ENCODE peak calls at places on chromosomes 3 and 15, in nine cellular contexts. G is glutamatergic neuron, W is PC-3, A is upper lobe of left lung, J is AG04450, B is nephron progenitor cell, Q is cardiac fibroblast, P is A549, S is Peyer's patch. D is an unnamed sample.

GRCh38 chr3:186967686-186968085 is 37.4 kb downstream of the ST6GAL1 start:
- DNase-seq in A (no peak), P (no peak), J (no peak), G (no peak), B (no peak), S (peak; percentile 47), Q (no peak), W (no peak), D (no peak)

GRCh38 chr15:98077186-98077585 is 116.7 kb downstream of the ARRDC4 start:
- DNase-seq in A (no peak), W (no peak), B (no peak), S (no peak), P (no peak), G (no peak), Q (peak; percentile 4), J (no peak), D (no peak)

GRCh38 chr3:114241259-114241658 is 3.9 kb upstream of the ZNF80 start:
- DNase-seq in A (no peak), W (no peak), B (no peak), S (no peak), P (no peak), G (no peak), Q (no peak), J (no peak), D (no peak)

GRCh38 chr3:185519021-185519420 is 20.2 kb upstream of the TMEM41A start:
- DNase-seq in B (no peak), G (no peak), W (no peak), Q (no peak), S (no peak), J (no peak), A (no peak), P (no peak), D (no peak)

GRCh38 chr15:81418891-81419290 is 44.9 kb upstream of the TMC3 start:
- DNase-seq in G (no peak), W (no peak), S (no peak), B (no peak), J (no peak), P (no peak), A (no peak), Q (no peak), D (no peak)

GRCh38 chr3:9503283-9503682 is 50.3 kb downstream of the LHFPL4 start:
- DNase-seq in S (peak; percentile 86), A (no peak), W (peak; percentile 86), G (peak; percentile 87), Q (peak; percentile 79), B (peak; percentile 85), J (peak; percentile 20), P (peak; percentile 80), D (peak; percentile 88)

GRCh38 chr3:156964562-156964961 is 138.4 kb downstream of the LEKR1 start:
- DNase-seq in A (no peak), W (no peak), S (no peak), B (no peak), J (no peak), G (no peak), Q (peak; percentile 47), P (no peak), D (no peak)

GRCh38 chr3:44584646-44585501 is at the start of gene ZNF660:
- DNase-seq in A (peak; percentile 88), W (peak; percentile 26), Q (peak; percentile 53), B (peak; percentile 81), G (peak; percentile 90), J (peak; percentile 34), P (no peak), S (peak; percentile 49), D (peak; percentile 91)

GRCh38 chr3:16377847-16378302 is 112.9 kb downstream of the OXNAD1 start:
- DNase-seq in A (peak; percentile 27), J (no peak), W (no peak), P (no peak), B (no peak), Q (no peak), S (no peak), G (no peak), D (no peak)

GRCh38 chr15:33730815-33731214 is 237.5 kb upstream of the CHRM5 start:
- DNase-seq in B (no peak), A (no peak), S (no peak), J (no peak), Q (no peak), P (no peak), W (no peak), G (no peak), D (no peak)

GRCh38 chr15:33735143-33735542 is 233.2 kb upstream of the CHRM5 start:
- DNase-seq in B (no peak), A (no peak), J (no peak), G (no peak), Q (no peak), P (no peak), S (no peak), W (no peak), D (no peak)

GRCh38 chr15:33724321-33725036 is 243.8 kb upstream of the CHRM5 start:
- DNase-seq in S (no peak), Q (no peak), J (no peak), G (no peak), W (no peak), A (no peak), B (no peak), P (no peak), D (no peak)

DNA sequence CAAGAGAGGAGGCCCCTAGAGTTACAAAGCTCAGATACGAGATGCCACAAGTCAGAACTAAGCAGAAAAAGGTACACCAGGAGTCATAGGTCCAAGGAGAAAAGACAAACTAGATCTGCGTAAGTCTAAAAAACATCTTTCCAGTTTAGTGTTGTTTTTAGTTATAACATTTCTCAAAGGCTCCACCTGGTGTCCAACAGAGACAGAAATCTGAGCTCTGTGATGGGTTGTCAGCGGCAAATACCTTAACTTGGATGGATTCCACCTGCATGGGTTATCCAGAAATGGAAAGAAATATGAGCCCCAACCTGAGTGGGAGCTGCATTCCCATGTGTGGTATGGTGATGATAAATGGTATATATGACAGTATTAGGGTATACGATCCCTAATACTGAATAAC is 238.6 kb upstream of the CHRM5 start:
- DNase-seq in Q (peak; percentile 56), J (no peak), B (no peak), S (no peak), G (no peak), W (peak; percentile 79), A (no peak), P (peak; percentile 36), D (no peak)
- TF ChIP-seq CTCF in Q (peak; percentile 31), J (peak; percentile 26), B (no peak), S (no peak), G (no peak), W (peak; percentile 72), A (no peak), P (peak; percentile 57), D (peak; percentile 39)

GRCh38 chr3:134641671-134642300 is 9.0 kb downstream of the KY start:
- DNase-seq in P (no peak), W (no peak), B (no peak), S (peak; percentile 28), Q (no peak), G (no peak), J (no peak), A (no peak), D (peak; percentile 51)

GRCh38 chr3:134642445-134643149 is 8.2 kb downstream of the KY start:
- DNase-seq in S (peak; percentile 36), G (no peak), P (no peak), Q (no peak), A (no peak), B (no peak), J (no peak), W (no peak), D (peak; percentile 46)

GRCh38 chr3:134643150-134643675 is 7.6 kb downstream of the KY start:
- DNase-seq in A (no peak), W (no peak), G (no peak), S (peak; percentile 13), P (no peak), J (no peak), B (no peak), Q (no peak), D (peak; percentile 70)

GRCh38 chr3:134640378-134640777 is 10.4 kb downstream of the KY start:
- DNase-seq in B (no peak), Q (no peak), S (no peak), P (no peak), G (no peak), J (no peak), A (no peak), W (no peak), D (peak; percentile 60)

DNA sequence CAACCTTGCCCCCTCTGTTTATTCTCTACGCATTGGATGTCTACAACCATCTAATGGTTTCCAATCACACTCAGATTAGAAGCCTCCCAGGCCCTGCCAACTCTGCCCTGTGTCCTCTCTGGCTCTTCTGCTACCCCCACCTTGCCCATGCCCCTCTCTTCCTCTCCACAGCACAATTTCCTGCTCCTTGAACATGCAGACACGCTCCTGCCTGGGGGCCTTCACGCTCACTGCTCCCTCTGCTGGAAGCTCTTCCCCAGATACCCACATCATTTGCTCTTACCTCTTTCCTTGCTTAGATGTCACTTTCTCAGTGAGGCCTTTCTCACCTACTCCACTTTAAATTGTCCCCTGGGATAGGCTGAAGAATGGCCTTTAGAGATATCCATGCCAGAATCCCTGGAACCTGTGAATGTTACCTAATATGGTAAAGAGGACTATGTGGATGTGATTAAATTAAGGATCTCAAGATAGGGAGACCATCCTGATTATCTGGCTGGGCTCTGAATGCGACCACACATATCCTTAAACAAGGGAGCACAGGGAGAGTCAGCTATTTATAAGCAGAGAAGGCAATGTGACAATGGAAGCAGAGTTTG is 9.9 kb downstream of the KY start:
- DNase-seq in Q (peak; percentile 59), P (peak; percentile 29), W (peak; percentile 22), S (no peak), J (no peak), G (peak; percentile 54), A (no peak), B (peak; percentile 38), D (peak; percentile 44)
- TF ChIP-seq CTCF in Q (peak; percentile 69), P (peak; percentile 27), W (peak; percentile 58), S (peak; percentile 27), J (peak; percentile 73), G (peak; percentile 53), A (peak; percentile 5), B (peak; percentile 54), D (peak; percentile 51)

DNA sequence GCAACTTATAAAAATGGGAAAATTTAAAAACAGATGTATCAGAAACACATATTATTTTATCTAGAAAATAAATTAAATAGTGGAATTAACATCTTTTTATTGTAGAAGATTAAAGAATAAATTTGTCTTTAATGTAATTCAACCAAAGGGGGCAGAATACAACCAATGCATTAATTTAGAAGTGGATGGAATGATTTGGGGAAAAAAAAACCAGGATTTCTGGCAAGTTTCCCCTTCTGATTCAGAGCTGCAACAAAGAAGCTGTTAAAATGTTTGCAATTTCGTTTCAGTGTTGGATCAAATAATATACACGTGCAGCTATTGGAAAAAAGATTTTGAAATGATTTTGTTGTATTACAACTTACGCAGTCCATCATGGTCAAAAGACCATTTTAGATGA is 71.6 kb upstream of the ZNF280D start:
- DNase-seq in B (no peak), G (no peak), P (no peak), S (no peak), J (no peak), A (no peak), W (peak; percentile 10), Q (peak; percentile 36), D (no peak)
- TF ChIP-seq CTCF in B (no peak), G (no peak), P (peak; percentile 8), S (no peak), J (peak; percentile 2), A (no peak), W (no peak), Q (no peak), D (no peak)

DNA sequence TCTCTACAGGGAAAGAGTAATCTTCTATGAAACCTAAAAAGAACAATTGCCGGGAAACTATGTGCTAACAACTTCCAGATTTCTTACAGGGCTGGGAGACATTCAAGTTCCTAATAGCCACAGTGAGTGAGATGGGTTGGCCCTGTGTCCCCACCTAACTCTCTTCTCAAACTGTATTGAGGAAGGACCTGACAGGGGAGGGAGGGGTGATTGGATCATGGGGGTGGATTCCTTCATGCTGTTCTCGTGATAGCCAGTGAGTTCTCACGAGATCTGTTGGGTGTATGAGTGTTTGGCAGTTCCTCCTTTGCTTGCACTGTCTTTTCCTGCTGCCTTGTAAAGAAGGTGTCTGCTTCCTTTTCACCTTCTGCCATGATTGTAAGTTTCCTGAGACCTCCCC is 958.7 kb downstream of the AGBL1 start:
- DNase-seq in Q (peak; percentile 5), G (no peak), S (no peak), W (no peak), A (no peak), J (no peak), P (no peak), B (peak; percentile 1), D (no peak)
- TF ChIP-seq CTCF in Q (no peak), G (no peak), S (no peak), W (no peak), A (no peak), J (no peak), P (no peak), B (no peak), D (no peak)

D was measured in osteocyte.